ENCODE peak calls at places on chromosomes 4 and X, in eight cellular contexts. O is activated T-cell treated with anti-CD3 and anti-CD28 coated beads for 1 hour; X is cerebellar cortex; M is activated CD4-positive, alpha-beta T cell treated with anti-CD3 and anti-CD28 coated beads, Interleukin-2, amount 50 U/mL, for 4 hours; Y is T-helper 2 cell; U is sciatic nerve; R is midbrain; T is choroid plexus epithelial cell. G is an unnamed sample.

GRCh38 chr4:28101583-28101982 is 1240.9 kb downstream of the STIM2 start:
- DNase-seq in U (no peak), X (no peak), R (no peak), O (no peak), T (no peak), Y (no peak), M (no peak), G (no peak)

GRCh38 chrX:85020216-85020615 is 16.5 kb downstream of the APOOL start:
- DNase-seq in U (no peak), X (no peak), R (no peak), M (no peak), Y (no peak), T (no peak), O (no peak), G (no peak)

GRCh38 chrX:67544871-67545771 is 1.3 kb downstream of the AR start:
- DNase-seq in T (peak), M (no peak), U (peak), R (no peak), X (no peak), Y (peak), O (no peak), G (no peak)

GRCh38 chr4:3524349-3524748 is 7.9 kb downstream of the LRPAP1 start:
- DNase-seq in Y (no peak), R (no peak), T (no peak), M (no peak), U (peak), X (no peak), O (no peak), G (no peak)

GRCh38 chr4:143667461-143667860 is 33.0 kb downstream of the FREM3 start:
- DNase-seq in U (peak), M (no peak), X (peak), O (no peak), R (peak), Y (no peak), T (peak), G (no peak)

GRCh38 chrX:103362504-103362903 is 6.2 kb downstream of the TCEAL9 start:
- DNase-seq in R (no peak), M (no peak), O (no peak), U (no peak), Y (no peak), T (peak), X (no peak), G (no peak)

GRCh38 chrX:7147431-7147977 is at the start of gene STS:
- DNase-seq in U (peak), O (peak), X (peak), R (peak), Y (peak), T (peak), M (peak), G (peak)

GRCh38 chrX:153646620-153647373 is at the start of gene DUSP9:
- DNase-seq in O (no peak), Y (no peak), U (peak), X (no peak), M (no peak), R (no peak), T (peak), G (no peak)

GRCh38 chr4:76896731-76897521 is 1.0 kb downstream of the SOWAHB start:
- DNase-seq in U (no peak), T (peak), Y (peak), R (no peak), M (peak), O (peak), X (peak), G (peak)

GRCh38 chr4:89598602-89599001 is 238.4 kb downstream of the SNCA start:
- DNase-seq in O (no peak), M (no peak), Y (peak), U (no peak), X (peak), T (peak), R (no peak), G (no peak)

GRCh38 chr4:105956566-105956965 is 61.3 kb downstream of the NPNT start:
- DNase-seq in O (no peak), M (no peak), Y (no peak), R (no peak), T (peak), X (no peak), U (no peak), G (no peak)

GRCh38 chr4:48570646-48571220 is 80.7 kb downstream of the ZAR1 start:
- DNase-seq in U (no peak), O (no peak), Y (peak), T (peak), X (no peak), R (no peak), M (no peak), G (no peak)

GRCh38 chrX:45506149-45506768 is 305.6 kb upstream of the DIPK2B start:
- DNase-seq in T (no peak), M (no peak), R (no peak), Y (no peak), X (no peak), U (no peak), O (no peak), G (no peak)

GRCh38 chrX:146435472-146435871 is 374.1 kb upstream of the CXorf51B start:
- DNase-seq in O (no peak), X (no peak), Y (no peak), T (no peak), U (no peak), R (no peak), M (no peak), G (no peak)

GRCh38 chr4:15159477-15160019 is 157.3 kb downstream of the CPEB2 start:
- DNase-seq in R (peak), T (peak), M (no peak), Y (no peak), X (no peak), U (no peak), O (no peak), G (no peak)

GRCh38 chr4:100098011-100098545 is 92.2 kb downstream of the DDIT4L start:
- DNase-seq in O (no peak), Y (no peak), T (no peak), X (peak), R (no peak), M (no peak), U (no peak), G (no peak)

GRCh38 chrX:106499473-106499872 is 112.3 kb upstream of the RADX start:
- DNase-seq in Y (no peak), X (no peak), R (no peak), T (no peak), U (no peak), M (no peak), O (no peak), G (no peak)

GRCh38 chr4:80062527-80062926 is 10.5 kb downstream of the ANTXR2 start:
- DNase-seq in U (no peak), Y (no peak), X (no peak), T (no peak), R (no peak), M (no peak), O (no peak), G (no peak)

GRCh38 chr4:1530356-1530755 is 124.1 kb upstream of the NKX1-1 start:
- DNase-seq in R (no peak), M (no peak), U (no peak), X (no peak), T (no peak), Y (no peak), O (no peak), G (no peak)

GRCh38 chr4:181728567-181728966 is 514.6 kb upstream of the TENM3 start:
- DNase-seq in X (no peak), T (peak), R (no peak), Y (no peak), O (no peak), M (no peak), U (no peak), G (no peak)

G was measured in T-helper 9 cell.